ENCODE peak calls at places on chromosomes 1 and 21, in ten cellular contexts. B is uterus; T is CD8-positive, alpha-beta T cell; Y is neural progenitor cell; W is colonic mucosa; F is cardiac muscle cell; A is upper lobe of right lung; P is mammary epithelial cell; L is fibroblast of lung; O is gastrocnemius medialis. R is an unnamed sample.

GRCh38 chr1:182229451-182229850 is 162.1 kb downstream of the GLUL start:
- DNase-seq in F (no peak), P (no peak), W (no peak), O (no peak), Y (no peak), T (no peak), B (no peak), A (no peak), L (no peak), R (no peak)

GRCh38 chr1:231359113-231359512 is 21.0 kb downstream of the SPRTN start:
- DNase-seq in P (peak; percentile 89), F (peak; percentile 96), L (peak; percentile 89), W (no peak), O (peak; percentile 85), B (peak; percentile 28), A (no peak), T (no peak), Y (no peak), R (no peak)

GRCh38 chr21:34771512-34772028 is 102.8 kb downstream of the CLIC6 start:
- DNase-seq in L (peak; percentile 69), W (no peak), O (no peak), Y (no peak), P (peak; percentile 86), A (no peak), T (no peak), B (no peak), F (peak; percentile 77), R (no peak)

GRCh38 chr1:170659404-170660035 is 4.4 kb upstream of the PRRX1 start:
- DNase-seq in T (no peak), L (no peak), O (no peak), B (no peak), W (no peak), F (no peak), P (no peak), A (no peak), Y (no peak), R (no peak)

GRCh38 chr1:8816306-8816705 is 1.1 kb downstream of the RERE start:
- DNase-seq in F (peak; percentile 40), T (no peak), W (no peak), L (peak; percentile 60), B (no peak), A (no peak), Y (no peak), P (peak; percentile 60), O (no peak), R (no peak)

GRCh38 chr1:60950431-60951068 is 131.8 kb upstream of the NFIA start:
- DNase-seq in A (no peak), O (no peak), Y (peak; percentile 12), W (no peak), P (no peak), F (no peak), B (no peak), T (no peak), L (no peak), R (no peak)

GRCh38 chr1:118151312-118151937 is 33.6 kb downstream of the SPAG17 start:
- DNase-seq in T (no peak), L (peak; percentile 34), A (no peak), P (peak; percentile 29), B (no peak), O (no peak), F (peak; percentile 78), Y (peak; percentile 68), W (peak; percentile 52), R (no peak)

GRCh38 chr1:3211996-3212395 is 143.0 kb downstream of the PRDM16 start:
- DNase-seq in T (no peak), F (no peak), W (no peak), L (no peak), O (no peak), B (no peak), Y (peak; percentile 87), A (no peak), P (no peak), R (no peak)

GRCh38 chr1:27594542-27595510 is 9.1 kb downstream of the AHDC1 start:
- DNase-seq in F (no peak), Y (peak; percentile 46), A (no peak), L (peak; percentile 71), W (no peak), P (peak; percentile 51), B (no peak), O (no peak), T (no peak), R (no peak)

GRCh38 chr1:93576346-93576745 is 105.3 kb downstream of the BCAR3 start:
- DNase-seq in Y (peak; percentile 57), F (no peak), T (no peak), B (no peak), A (no peak), P (no peak), O (no peak), L (peak; percentile 18), W (no peak), R (no peak)

GRCh38 chr1:101683561-101683960 is 313.2 kb downstream of the OLFM3 start:
- DNase-seq in T (no peak), P (no peak), W (no peak), A (no peak), Y (no peak), O (no peak), B (no peak), L (no peak), F (no peak), R (no peak)

GRCh38 chr1:177355575-177355974 is 184.8 kb downstream of the BRINP2 start:
- DNase-seq in Y (peak; percentile 50), B (no peak), W (no peak), L (peak; percentile 9), T (no peak), A (no peak), F (peak; percentile 56), P (peak; percentile 41), O (no peak), R (no peak)

GRCh38 chr1:110857964-110858948 is 14.7 kb upstream of the CD53 start:
- DNase-seq in B (no peak), W (no peak), L (no peak), A (no peak), Y (no peak), T (no peak), F (no peak), P (peak; percentile 49), O (no peak), R (no peak)

GRCh38 chr21:29640233-29640554 is 299.6 kb downstream of the GRIK1 start:
- DNase-seq in B (no peak), A (no peak), O (no peak), P (no peak), T (no peak), W (no peak), Y (no peak), L (no peak), F (no peak), R (no peak)

GRCh38 chr1:1337793-1338147 is 6.7 kb downstream of the TAS1R3 start:
- DNase-seq in F (no peak), L (no peak), O (no peak), A (no peak), T (peak; percentile 45), B (no peak), Y (no peak), W (peak; percentile 72), P (no peak), R (no peak)

GRCh38 chr1:200306954-200307754 is 102.7 kb downstream of the ZNF281 start:
- DNase-seq in P (no peak), F (peak; percentile 56), Y (peak; percentile 49), B (no peak), W (no peak), T (peak; percentile 11), O (no peak), L (no peak), A (no peak), R (no peak)

GRCh38 chr1:9784508-9785133 is 39.1 kb downstream of the CLSTN1 start:
- DNase-seq in P (peak; percentile 52), O (peak; percentile 27), A (no peak), T (peak; percentile 68), L (peak; percentile 53), W (peak; percentile 71), F (peak; percentile 70), Y (peak; percentile 63), B (peak; percentile 67), R (no peak)

GRCh38 chr1:73782901-73783300 is 415.1 kb downstream of the LRRIQ3 start:
- DNase-seq in A (no peak), B (no peak), L (peak; percentile 23), Y (no peak), F (no peak), T (no peak), P (peak; percentile 24), W (no peak), O (no peak), R (no peak)

GRCh38 chr1:17629460-17629859 is 90.0 kb downstream of the ARHGEF10L start:
- DNase-seq in Y (peak; percentile 61), F (no peak), A (no peak), W (no peak), B (no peak), P (no peak), T (no peak), L (no peak), O (no peak), R (no peak)
- TF ChIP-seq CTCF in Y (peak; percentile 67), F (peak; percentile 8), A (peak; percentile 15), W (no peak), B (peak; percentile 18), P (no peak), T (no peak), L (no peak), O (peak; percentile 30), R (peak; percentile 26)

GRCh38 chr21:38227401-38227800 is 29.4 kb upstream of the KCNJ15 start:
- DNase-seq in T (no peak), O (no peak), A (no peak), P (peak; percentile 39), Y (no peak), F (no peak), B (no peak), L (no peak), W (no peak), R (no peak)
- H3K9me3 ChIP-seq in T (peaks cover 12% of the 10 kb centered on the region), O (peaks cover 6% of the 10 kb centered on the region), A (peaks cover 23% of the 10 kb centered on the region), P (peaks cover 30% of the 10 kb centered on the region), Y (peaks cover 17% of the 10 kb centered on the region), F (no peaks in the 10 kb centered on the region), B (no peaks in the 10 kb centered on the region), L (no peaks in the 10 kb centered on the region), W (no peaks in the 10 kb centered on the region), R (peaks cover 37% of the 10 kb centered on the region)

GRCh38 chr1:50105430-50105829 is 3.3 kb upstream of the ELAVL4 start:
- DNase-seq in P (no peak), F (no peak), O (no peak), W (no peak), L (no peak), Y (no peak), T (no peak), A (no peak), B (no peak), R (no peak)
- H3K4me3 ChIP-seq in P (no peak overlapping the region), F (no peak overlapping the region), O (no peak overlapping the region), W (no peak overlapping the region), L (no peak overlapping the region), Y (no peak overlapping the region), T (no peak overlapping the region), A (no peak overlapping the region), B (no peak overlapping the region), R (no peak overlapping the region)

GRCh38 chr1:215521279-215521678 is 45.8 kb upstream of the KCTD3 start:
- DNase-seq in T (no peak), W (no peak), L (no peak), A (no peak), O (no peak), Y (no peak), F (no peak), B (no peak), P (no peak), R (no peak)

GRCh38 chr1:215523128-215523861 is 43.8 kb upstream of the KCTD3 start:
- DNase-seq in P (no peak), B (no peak), Y (no peak), L (peak; percentile 13), A (no peak), F (peak; percentile 21), T (no peak), W (no peak), O (no peak), R (no peak)

GRCh38 chr1:215518594-215518993 is 48.5 kb upstream of the KCTD3 start:
- DNase-seq in P (no peak), T (no peak), B (no peak), O (no peak), L (no peak), W (no peak), A (no peak), Y (no peak), F (no peak), R (no peak)

GRCh38 chr1:215517441-215517891 is 49.6 kb upstream of the KCTD3 start:
- DNase-seq in Y (peak; percentile 28), P (peak; percentile 56), L (peak; percentile 74), T (no peak), A (no peak), W (no peak), O (no peak), B (no peak), F (peak; percentile 10), R (no peak)
- TF ChIP-seq CTCF in Y (peak; percentile 47), P (peak; percentile 65), L (no peak), T (no peak), A (no peak), W (no peak), O (no peak), B (no peak), F (no peak), R (no peak)